ENCODE peak calls at places on chromosomes 6 and 20, in seven cellular contexts. I is ureter; K is body of pancreas; T is iris pigment epithelial cell; O is Peyer's patch; A is stimulated activated CD4-positive, alpha-beta T cell treated with anti-CD3 and anti-CD28 coated beads, Interleukin-4, amount 100 ng/mL, for 1 hour; N is NCI-H524 treated with DMSO at 0.1 percent for 48 hours. J is an unnamed sample.

GRCh38 chr20:60113024-60113724 is 155.0 kb downstream of the CDH26 start:
- DNase-seq in N (peak; percentile 56), I (no peak), O (no peak), K (no peak), T (no peak), A (no peak), J (no peak)

GRCh38 chr20:1185781-1186334 is 1.1 kb upstream of the TMEM74B start:
- DNase-seq in T (peak; percentile 58), A (peak; percentile 49), N (no peak), K (peak; percentile 45), O (no peak), I (no peak), J (no peak)

GRCh38 chr6:152636675-152637421 is at the start of gene SYNE1:
- DNase-seq in N (no peak), K (peak; percentile 17), O (no peak), A (no peak), I (peak; percentile 55), T (peak; percentile 46), J (peak; percentile 16)

GRCh38 chr6:8382434-8382833 is 52.9 kb downstream of the SLC35B3 start:
- DNase-seq in A (no peak), O (no peak), T (no peak), I (no peak), N (no peak), K (no peak), J (no peak)

GRCh38 chr6:158554611-158555361 is 5.1 kb upstream of the TMEM181 start:
- DNase-seq in T (no peak), N (no peak), K (no peak), I (no peak), A (no peak), O (no peak), J (no peak)

GRCh38 chr20:23356203-23356602 is 5.6 kb downstream of the NXT1 start:
- DNase-seq in K (no peak), T (no peak), I (no peak), O (no peak), A (no peak), N (no peak), J (no peak)

GRCh38 chr6:25366785-25367657 is 87.8 kb downstream of the CARMIL1 start:
- DNase-seq in A (peak; percentile 20), I (no peak), N (no peak), T (no peak), O (peak; percentile 36), K (no peak), J (no peak)

GRCh38 chr6:89781070-89782034 is 38.2 kb downstream of the MDN1 start:
- DNase-seq in T (no peak), I (no peak), K (no peak), A (no peak), O (no peak), N (no peak), J (no peak)

GRCh38 chr20:46011631-46012482 is 3.1 kb downstream of the MMP9 start:
- DNase-seq in O (peak; percentile 36), T (peak; percentile 53), N (no peak), K (peak; percentile 46), A (peak; percentile 37), I (no peak), J (no peak)

GRCh38 chr20:17752452-17752851 is 52.7 kb downstream of the BANF2 start:
- DNase-seq in T (no peak), I (no peak), N (no peak), K (no peak), O (no peak), A (no peak), J (no peak)

GRCh38 chr6:135141728-135142127 is 39.4 kb upstream of the MYB start:
- DNase-seq in I (no peak), N (no peak), T (no peak), K (no peak), O (no peak), A (no peak), J (no peak)

GRCh38 chr20:51416532-51417244 is 125.8 kb downstream of the NFATC2 start:
- DNase-seq in T (no peak), I (no peak), N (no peak), K (no peak), A (no peak), O (no peak), J (no peak)

GRCh38 chr6:12173670-12174069 is 116.5 kb upstream of the EDN1 start:
- DNase-seq in K (no peak), I (no peak), N (no peak), T (no peak), O (no peak), A (no peak), J (no peak)